ENCODE peak calls at places on chromosomes 16 and 17, in five cellular contexts. One of them, this sample, is unnamed.

GRCh38 chr17:74527081-74527480 is 4.2 kb downstream of the CD300LB start:
- DNase-seq in HTR-8/SVneo: no peak
- DNase-seq in fibroblast of mammary gland: no peak
- DNase-seq in GM12878: no peak
- DNase-seq in uterus: no peak
- DNase-seq in this sample: no peak

GRCh38 chr17:51830886-51831285 is 327.6 kb downstream of the CA10 start:
- DNase-seq in HTR-8/SVneo: no peak
- DNase-seq in uterus: no peak
- DNase-seq in GM12878: no peak
- DNase-seq in fibroblast of mammary gland: no peak
- DNase-seq in this sample: no peak

GRCh38 chr17:70905796-70906195 is 736.5 kb downstream of the KCNJ2 start:
- DNase-seq in fibroblast of mammary gland: peak; percentile 97
- DNase-seq in uterus: no peak
- DNase-seq in GM12878: no peak
- DNase-seq in HTR-8/SVneo: peak; percentile 12
- DNase-seq in this sample: no peak

GRCh38 chr16:68306633-68307032 is 4.1 kb downstream of the SLC7A6OS start:
- DNase-seq in fibroblast of mammary gland: no peak
- DNase-seq in HTR-8/SVneo: no peak
- DNase-seq in uterus: no peak
- DNase-seq in GM12878: no peak
- DNase-seq in this sample: no peak

GRCh38 chr17:73936908-73937627 is 266.4 kb upstream of the RPL38 start:
- DNase-seq in GM12878: no peak
- DNase-seq in HTR-8/SVneo: no peak
- DNase-seq in fibroblast of mammary gland: no peak
- DNase-seq in uterus: no peak
- DNase-seq in this sample: no peak

GRCh38 chr16:82735696-82736095 is 108.9 kb downstream of the CDH13 start:
- DNase-seq in HTR-8/SVneo: no peak
- DNase-seq in GM12878: no peak
- DNase-seq in uterus: no peak
- DNase-seq in fibroblast of mammary gland: no peak
- DNase-seq in this sample: no peak

GRCh38 chr16:64983983-64984382 is 137.9 kb downstream of the CDH11 start:
- DNase-seq in fibroblast of mammary gland: peak; percentile 92
- DNase-seq in HTR-8/SVneo: no peak
- DNase-seq in GM12878: no peak
- DNase-seq in uterus: no peak
- DNase-seq in this sample: no peak

GRCh38 chr16:5054876-5055865 is 10.6 kb downstream of the C16orf89 start:
- DNase-seq in HTR-8/SVneo: no peak
- DNase-seq in GM12878: no peak
- DNase-seq in uterus: no peak
- DNase-seq in fibroblast of mammary gland: no peak
- DNase-seq in this sample: no peak

GRCh38 chr17:39732586-39732985 is 2.3 kb upstream of the MIEN1 start:
- DNase-seq in GM12878: no peak
- DNase-seq in HTR-8/SVneo: no peak
- DNase-seq in uterus: no peak
- DNase-seq in fibroblast of mammary gland: no peak
- DNase-seq in this sample: no peak

GRCh38 chr16:74281285-74281684 is 15.3 kb upstream of the PSMD7 start:
- DNase-seq in GM12878: no peak
- DNase-seq in uterus: no peak
- DNase-seq in HTR-8/SVneo: no peak
- DNase-seq in fibroblast of mammary gland: no peak
- DNase-seq in this sample: no peak

GRCh38 chr16:28212532-28212873 is 738 bp upstream of the XPO6 start:
- DNase-seq in GM12878: no peak
- DNase-seq in uterus: no peak
- DNase-seq in fibroblast of mammary gland: peak; percentile 44
- DNase-seq in HTR-8/SVneo: no peak
- DNase-seq in this sample: no peak

GRCh38 chr16:8572919-8573724 is 17.2 kb downstream of the TMEM114 start:
- DNase-seq in fibroblast of mammary gland: peak; percentile 63
- DNase-seq in HTR-8/SVneo: no peak
- DNase-seq in GM12878: no peak
- DNase-seq in uterus: no peak
- DNase-seq in this sample: no peak

GRCh38 chr16:69187891-69188451 is 1.0 kb downstream of the SNTB2 start:
- DNase-seq in fibroblast of mammary gland: no peak
- DNase-seq in GM12878: no peak
- DNase-seq in uterus: peak; percentile 44
- DNase-seq in HTR-8/SVneo: peak; percentile 36
- DNase-seq in this sample: peak; percentile 13

GRCh38 chr17:56727876-56728617 is 105.7 kb downstream of the C17orf67 start:
- DNase-seq in uterus: no peak
- DNase-seq in HTR-8/SVneo: no peak
- DNase-seq in fibroblast of mammary gland: no peak
- DNase-seq in GM12878: no peak
- DNase-seq in this sample: no peak

GRCh38 chr17:1636732-1637285 is 8.2 kb upstream of the SLC43A2 start:
- DNase-seq in HTR-8/SVneo: no peak
- DNase-seq in uterus: no peak
- DNase-seq in fibroblast of mammary gland: no peak
- DNase-seq in GM12878: no peak
- DNase-seq in this sample: no peak

GRCh38 chr16:9286930-9287329 is 195.5 kb downstream of the HAPSTR1 start:
- DNase-seq in HTR-8/SVneo: no peak
- DNase-seq in uterus: no peak
- DNase-seq in fibroblast of mammary gland: no peak
- DNase-seq in GM12878: no peak
- DNase-seq in this sample: no peak

GRCh38 chr17:70071127-70071526 is 3.9 kb upstream of the KCNJ16 start:
- DNase-seq in GM12878: no peak
- DNase-seq in uterus: no peak
- DNase-seq in fibroblast of mammary gland: no peak
- DNase-seq in HTR-8/SVneo: no peak
- DNase-seq in this sample: no peak

GRCh38 chr16:49608801-49609200 is 235.2 kb downstream of the C16orf78 start:
- DNase-seq in uterus: no peak
- DNase-seq in GM12878: no peak
- DNase-seq in fibroblast of mammary gland: peak; percentile 74
- DNase-seq in HTR-8/SVneo: no peak
- DNase-seq in this sample: no peak

GRCh38 chr16:51147776-51148673 is 3.0 kb downstream of the SALL1 start:
- DNase-seq in fibroblast of mammary gland: no peak
- DNase-seq in uterus: no peak
- DNase-seq in GM12878: no peak
- DNase-seq in HTR-8/SVneo: no peak
- DNase-seq in this sample: no peak

GRCh38 chr17:35243459-35244204 is 760 bp downstream of the SLFN5 start:
- DNase-seq in HTR-8/SVneo: peak; percentile 51
- DNase-seq in fibroblast of mammary gland: peak; percentile 84
- DNase-seq in uterus: peak; percentile 56
- DNase-seq in GM12878: no peak
- DNase-seq in this sample: peak; percentile 47

GRCh38 chr17:62746941-62747340 is 61.2 kb downstream of the MARCHF10 start:
- DNase-seq in uterus: no peak
- DNase-seq in HTR-8/SVneo: no peak
- DNase-seq in GM12878: no peak
- DNase-seq in fibroblast of mammary gland: no peak
- DNase-seq in this sample: no peak

GRCh38 chr17:75404739-75405364 is 626 bp downstream of the GRB2 start:
- DNase-seq in fibroblast of mammary gland: peak; percentile 45
- DNase-seq in HTR-8/SVneo: peak; percentile 37
- DNase-seq in GM12878: no peak
- DNase-seq in uterus: peak; percentile 43
- DNase-seq in this sample: peak; percentile 64

GRCh38 chr17:41329279-41329925 is 13.9 kb upstream of the KRTAP17-1 start:
- DNase-seq in fibroblast of mammary gland: peak; percentile 55
- DNase-seq in uterus: no peak
- DNase-seq in HTR-8/SVneo: peak; percentile 75
- DNase-seq in GM12878: no peak
- DNase-seq in this sample: no peak

GRCh38 chr16:31874354-31875111 is 926 bp downstream of the ZNF267 start:
- DNase-seq in uterus: no peak
- DNase-seq in fibroblast of mammary gland: peak; percentile 69
- DNase-seq in HTR-8/SVneo: no peak
- DNase-seq in GM12878: peak; percentile 82
- DNase-seq in this sample: peak; percentile 19

GRCh38 chr17:58331815-58332719 is 3.5 kb upstream of the TSPOAP1 start:
- DNase-seq in HTR-8/SVneo: no peak
- DNase-seq in GM12878: peak; percentile 92
- DNase-seq in fibroblast of mammary gland: no peak
- DNase-seq in uterus: peak; percentile 32
- DNase-seq in this sample: peak; percentile 97

GRCh38 chr17:73819440-73820395 is 175.5 kb upstream of the SDK2 start:
- DNase-seq in HTR-8/SVneo: no peak
- DNase-seq in fibroblast of mammary gland: no peak
- DNase-seq in GM12878: no peak
- DNase-seq in uterus: no peak
- DNase-seq in this sample: no peak